ENCODE peak calls at places on chromosomes 16 and 17, in four cellular contexts. G is IMR-90, O is H9, I is neuronal stem cell. X is an unnamed sample.

GRCh38 chr16:77896357-77896972 is 108.1 kb downstream of the VAT1L start:
- DNase-seq in I (no peak), O (no peak), G (no peak), X (peak)

GRCh38 chr17:8392274-8392673 is 5.4 kb downstream of the RNF222 start:
- DNase-seq in G (no peak), I (no peak), O (no peak), X (no peak)

GRCh38 chr16:3690991-3691720 is 26.2 kb downstream of the TRAP1 start:
- DNase-seq in G (no peak), O (no peak), I (no peak), X (peak)

GRCh38 chr16:12215302-12216105 is 239.0 kb downstream of the SNX29 start:
- DNase-seq in G (no peak), O (peak), I (peak), X (no peak)

GRCh38 chr16:90026135-90026534 is 6.9 kb upstream of the DBNDD1 start:
- DNase-seq in G (no peak), I (no peak), O (no peak), X (no peak)

GRCh38 chr16:11689031-11689840 is 21.0 kb downstream of the SNN start:
- DNase-seq in I (no peak), G (no peak), O (no peak), X (no peak)

GRCh38 chr17:78797691-78798585 is 15.9 kb upstream of the CYTH1 start:
- DNase-seq in O (no peak), I (no peak), G (no peak), X (no peak)

GRCh38 chr17:13002761-13003453 is 14.9 kb downstream of the ELAC2 start:
- DNase-seq in G (peak), I (peak), O (peak), X (peak)

GRCh38 chr16:49399594-49400364 is 26.2 kb downstream of the C16orf78 start:
- DNase-seq in G (no peak), I (no peak), O (no peak), X (no peak)

GRCh38 chr17:28397687-28398279 is 8.2 kb downstream of the SLC46A1 start:
- DNase-seq in I (no peak), O (no peak), G (no peak), X (no peak)

GRCh38 chr17:80227666-80228065 is 7.4 kb downstream of the SLC26A11 start:
- DNase-seq in I (no peak), G (no peak), O (no peak), X (no peak)

GRCh38 chr16:69922200-69922599 is 28.9 kb upstream of the CLEC18A start:
- DNase-seq in O (no peak), G (no peak), I (no peak), X (no peak)

GRCh38 chr16:11546522-11547485 is 39.9 kb downstream of the LITAF start:
- DNase-seq in I (no peak), G (peak), O (no peak), X (peak)

GRCh38 chr17:4276514-4276913 is 12.7 kb upstream of the ANKFY1 start:
- DNase-seq in G (no peak), I (no peak), O (no peak), X (no peak)

GRCh38 chr17:81153340-81153803 is 11.9 kb upstream of the PVALEF start:
- DNase-seq in G (peak), O (no peak), I (no peak), X (no peak)

GRCh38 chr16:873889-874288 is 73.4 kb upstream of the GNG13 start:
- DNase-seq in G (no peak), O (no peak), I (no peak), X (no peak)

GRCh38 chr17:28180449-28180848 is 138.0 kb downstream of the NLK start:
- DNase-seq in O (no peak), I (no peak), G (peak), X (peak)

GRCh38 chr16:5066511-5066910 is 755 bp upstream of the C16orf89 start:
- DNase-seq in O (no peak), I (no peak), G (no peak), X (no peak)

DNA sequence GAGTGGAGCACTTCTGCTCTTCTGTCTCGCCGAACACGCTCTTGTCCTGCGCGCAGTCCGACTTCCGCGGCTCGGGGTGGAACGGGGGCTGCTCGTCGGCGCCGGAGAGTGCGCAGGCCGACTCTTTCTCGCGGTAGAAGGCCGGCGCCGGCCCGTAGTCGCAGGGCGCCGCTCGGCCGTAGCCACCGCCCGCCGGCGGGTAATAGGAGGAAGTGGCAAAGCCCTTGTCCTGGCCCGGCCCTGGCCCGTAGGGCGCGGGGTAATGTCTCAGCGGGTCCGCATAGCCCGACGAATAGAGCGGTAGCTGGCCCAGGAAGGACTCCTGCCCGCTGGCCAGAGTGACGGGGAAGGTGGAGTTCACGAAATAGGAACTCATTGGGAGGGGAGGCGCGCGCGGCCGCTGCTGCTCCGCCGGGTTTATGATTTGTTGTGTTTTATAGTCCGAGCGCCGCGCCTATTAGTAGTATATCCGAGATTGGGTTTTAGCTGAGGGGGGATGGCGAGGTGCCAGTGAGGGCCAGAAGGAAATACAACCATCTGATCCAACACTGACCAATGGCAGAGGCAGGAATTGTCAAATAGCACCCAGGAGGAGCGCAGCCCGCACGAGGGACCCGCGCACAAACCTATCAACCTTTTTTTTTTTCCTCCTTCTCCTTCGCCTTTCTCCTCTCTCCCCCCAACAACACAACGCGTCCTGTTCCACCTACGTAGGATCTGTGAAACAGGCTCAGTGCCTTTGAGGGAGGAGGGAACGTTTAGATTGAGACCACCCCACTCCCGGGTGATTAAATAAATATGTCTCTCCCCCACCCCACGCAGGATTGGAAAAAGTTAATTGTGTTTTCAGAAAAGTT is 4.4 kb upstream of the HOXB5 start:
- DNase-seq in I (no peak), O (no peak), G (peak), X (peak)
- H2BK5ac ChIP-seq in I (no peak), O (no peak), G (peak), X (no peak)

DNA sequence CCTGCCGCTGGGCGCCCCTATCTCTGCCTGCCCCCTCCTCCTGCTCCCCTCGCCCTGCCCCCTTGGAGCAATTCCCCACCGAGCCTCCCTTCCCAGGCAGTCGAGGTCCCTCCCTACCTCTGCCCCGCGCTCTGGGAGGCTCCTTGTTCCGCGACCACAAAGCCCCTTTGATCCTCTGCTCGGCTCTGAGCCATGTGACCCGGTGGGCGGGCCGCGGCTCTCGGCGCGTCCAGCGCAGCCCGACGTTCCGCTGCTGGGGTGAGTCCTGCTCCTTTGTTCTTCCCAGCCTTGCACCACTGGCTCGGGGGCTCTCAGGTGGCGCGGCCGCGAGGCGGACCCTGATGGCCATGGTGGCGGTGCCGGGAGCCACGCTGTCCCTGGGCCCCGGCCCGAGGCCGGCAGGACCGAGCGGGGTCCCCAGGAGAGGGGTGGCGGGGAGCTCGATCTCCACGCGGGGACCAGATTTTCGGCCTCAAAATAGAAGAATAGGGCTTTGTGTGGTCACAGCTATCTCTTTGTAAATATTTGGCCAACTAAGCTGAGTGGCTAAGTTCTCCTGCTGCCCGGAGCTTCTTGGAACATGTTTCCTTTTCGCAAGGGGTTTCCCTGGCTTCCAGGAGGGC is 310.6 kb downstream of the SEC14L1 start:
- DNase-seq in I (peak), O (peak), G (peak), X (peak)
- H2BK5ac ChIP-seq in I (peak), O (no peak), G (peak), X (peak)

GRCh38 chr17:17303010-17303846 is at the start of gene NT5M:
- DNase-seq in G (peak), I (peak), O (peak), X (peak)
- H2BK5ac ChIP-seq in G (no peak), I (no peak), O (no peak), X (no peak)

DNA sequence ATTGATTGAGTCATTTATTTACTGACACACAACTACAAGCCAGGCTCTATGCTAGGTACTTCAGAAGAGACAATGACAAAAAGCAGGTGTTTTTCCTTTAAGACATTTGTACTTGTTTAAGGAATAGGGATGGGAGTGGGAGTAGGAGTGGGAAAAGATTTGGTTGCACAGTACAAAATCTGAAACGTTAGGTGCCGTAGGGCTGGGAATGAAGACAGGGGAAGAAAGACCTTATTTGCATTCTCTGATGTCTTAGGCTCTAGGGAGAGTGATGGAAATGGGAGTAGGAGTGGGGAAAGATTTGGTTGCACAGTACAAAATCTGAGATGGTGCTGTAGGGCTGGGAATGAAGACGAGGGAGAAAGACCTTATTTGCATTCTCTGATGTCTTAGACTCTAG is 28.7 kb upstream of the OR4D1 start:
- DNase-seq in O (no peak), I (no peak), G (no peak), X (no peak)
- H2BK5ac ChIP-seq in O (no peak), I (no peak), G (no peak), X (no peak)

X was measured in mesenchymal stem cell.